ENCODE peak calls at places on chromosomes 1 and 21, in four cellular contexts. One of them, this sample, is unnamed.

GRCh38 chr1:66733348-66734017 is 18.8 kb upstream of the DYNLT5 start:
- DNase-seq in NB4: no peak
- DNase-seq in A549: no peak
- DNase-seq in suprapubic skin: no peak
- DNase-seq in this sample: no peak

GRCh38 chr1:53959664-53960250 is 13.6 kb downstream of the LRRC42 start:
- DNase-seq in NB4: peak
- DNase-seq in A549: peak
- DNase-seq in suprapubic skin: no peak
- DNase-seq in this sample: no peak

GRCh38 chr21:37868896-37869295 is 47.4 kb downstream of the KCNJ6 start:
- DNase-seq in NB4: no peak
- DNase-seq in A549: no peak
- DNase-seq in suprapubic skin: no peak
- DNase-seq in this sample: no peak

GRCh38 chr1:107003972-107004371 is 52.5 kb upstream of the PRMT6 start:
- DNase-seq in NB4: no peak
- DNase-seq in A549: no peak
- DNase-seq in suprapubic skin: no peak
- DNase-seq in this sample: no peak

GRCh38 chr1:47424336-47424982 is 8.4 kb downstream of the FOXE3 start:
- DNase-seq in NB4: peak
- DNase-seq in A549: peak
- DNase-seq in suprapubic skin: no peak
- DNase-seq in this sample: no peak

GRCh38 chr1:207862241-207862787 is 48.6 kb downstream of the CD34 start:
- DNase-seq in NB4: no peak
- DNase-seq in A549: no peak
- DNase-seq in suprapubic skin: no peak
- DNase-seq in this sample: no peak

GRCh38 chr1:50047916-50048694 is 24.4 kb upstream of the AGBL4 start:
- DNase-seq in NB4: no peak
- DNase-seq in A549: no peak
- DNase-seq in suprapubic skin: no peak
- DNase-seq in this sample: no peak

GRCh38 chr1:35449334-35450008 is 107.7 kb downstream of the KIAA0319L start:
- DNase-seq in NB4: no peak
- DNase-seq in A549: no peak
- DNase-seq in suprapubic skin: no peak
- DNase-seq in this sample: no peak

GRCh38 chr1:11272842-11273594 is at the start of gene UBIAD1:
- DNase-seq in NB4: peak
- DNase-seq in A549: peak
- DNase-seq in suprapubic skin: peak
- DNase-seq in this sample: peak

GRCh38 chr1:204417231-204417997 is 5.8 kb upstream of the PPP1R15B start:
- DNase-seq in NB4: peak
- DNase-seq in A549: peak
- DNase-seq in suprapubic skin: no peak
- DNase-seq in this sample: peak

GRCh38 chr1:200131551-200132125 is 104.1 kb downstream of the NR5A2 start:
- DNase-seq in NB4: peak
- DNase-seq in A549: peak
- DNase-seq in suprapubic skin: no peak
- DNase-seq in this sample: no peak

GRCh38 chr1:107529511-107530149 is 388.8 kb downstream of the NTNG1 start:
- DNase-seq in NB4: peak
- DNase-seq in A549: peak
- DNase-seq in suprapubic skin: no peak
- DNase-seq in this sample: no peak

GRCh38 chr1:53693361-53693760 is 45.6 kb downstream of the GLIS1 start:
- DNase-seq in NB4: no peak
- DNase-seq in A549: no peak
- DNase-seq in suprapubic skin: no peak
- DNase-seq in this sample: no peak

GRCh38 chr1:11045428-11046269 is 1.4 kb downstream of the MASP2 start:
- DNase-seq in NB4: no peak
- DNase-seq in A549: no peak
- DNase-seq in suprapubic skin: no peak
- DNase-seq in this sample: no peak

GRCh38 chr1:227891955-227892871 is 55.5 kb downstream of the WNT9A start:
- DNase-seq in NB4: no peak
- DNase-seq in A549: no peak
- DNase-seq in suprapubic skin: peak
- DNase-seq in this sample: no peak

GRCh38 chr1:34695580-34695979 is 59.3 kb upstream of the GJB5 start:
- DNase-seq in NB4: no peak
- DNase-seq in A549: no peak
- DNase-seq in suprapubic skin: no peak
- DNase-seq in this sample: no peak

GRCh38 chr21:40516336-40516735 is 330.6 kb downstream of the DSCAM start:
- DNase-seq in NB4: peak
- DNase-seq in A549: no peak
- DNase-seq in suprapubic skin: no peak
- DNase-seq in this sample: no peak

GRCh38 chr1:187476671-187477070 is 647.9 kb downstream of the PLA2G4A start:
- DNase-seq in NB4: no peak
- DNase-seq in A549: no peak
- DNase-seq in suprapubic skin: no peak
- DNase-seq in this sample: no peak
- TF ChIP-seq CTCF in NB4: no peak
- TF ChIP-seq CTCF in A549: peak
- TF ChIP-seq CTCF in suprapubic skin: no peak
- TF ChIP-seq CTCF in this sample: no peak

GRCh38 chr1:180154003-180154324 is 705 bp upstream of the QSOX1 start:
- DNase-seq in NB4: no peak
- DNase-seq in A549: peak
- DNase-seq in suprapubic skin: no peak
- DNase-seq in this sample: no peak
- TF ChIP-seq POLR2A in NB4: no peak
- TF ChIP-seq POLR2A in A549: no peak
- TF ChIP-seq POLR2A in suprapubic skin: no peak
- TF ChIP-seq POLR2A in this sample: no peak

DNA sequence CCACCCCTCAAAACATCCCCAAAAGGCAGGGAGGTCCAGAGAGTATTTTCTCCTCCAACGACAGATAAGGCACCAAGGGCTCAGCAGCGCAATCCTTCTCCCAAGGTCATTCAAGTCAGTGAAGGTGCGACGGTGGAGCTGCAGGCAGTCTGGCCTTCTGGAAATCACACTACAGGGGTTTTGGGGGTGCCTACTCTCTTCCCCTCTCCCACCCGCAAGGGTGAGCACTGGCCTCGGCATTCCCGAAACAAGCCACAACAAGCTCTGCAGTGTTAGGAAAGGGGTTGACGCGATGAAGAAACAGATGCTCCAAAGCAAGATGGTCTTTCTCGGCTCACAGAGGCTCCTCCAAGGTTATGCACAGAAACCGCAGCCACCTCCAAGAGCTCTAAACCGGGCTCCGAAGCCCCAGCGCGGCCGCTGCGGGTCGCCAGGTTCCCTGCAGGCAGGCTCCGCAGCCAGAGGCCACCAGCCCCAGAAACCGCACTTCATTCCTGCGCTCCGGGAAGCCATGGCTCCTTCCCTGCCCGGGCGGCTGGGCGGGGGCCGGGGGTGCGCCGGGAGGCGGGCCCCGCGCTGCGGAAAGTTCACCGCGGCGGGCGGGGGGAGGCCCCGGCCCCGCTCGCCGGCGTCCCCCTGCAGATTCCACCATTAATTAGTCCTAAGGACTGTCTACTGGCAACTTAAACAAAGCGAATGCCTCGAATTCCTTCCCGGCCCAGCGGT is 1.1 kb downstream of the LUZP1 start:
- DNase-seq in NB4: peak
- DNase-seq in A549: no peak
- DNase-seq in suprapubic skin: peak
- DNase-seq in this sample: peak
- TF ChIP-seq CTCF in NB4: no peak
- TF ChIP-seq CTCF in A549: no peak
- TF ChIP-seq CTCF in suprapubic skin: no peak
- TF ChIP-seq CTCF in this sample: no peak

DNA sequence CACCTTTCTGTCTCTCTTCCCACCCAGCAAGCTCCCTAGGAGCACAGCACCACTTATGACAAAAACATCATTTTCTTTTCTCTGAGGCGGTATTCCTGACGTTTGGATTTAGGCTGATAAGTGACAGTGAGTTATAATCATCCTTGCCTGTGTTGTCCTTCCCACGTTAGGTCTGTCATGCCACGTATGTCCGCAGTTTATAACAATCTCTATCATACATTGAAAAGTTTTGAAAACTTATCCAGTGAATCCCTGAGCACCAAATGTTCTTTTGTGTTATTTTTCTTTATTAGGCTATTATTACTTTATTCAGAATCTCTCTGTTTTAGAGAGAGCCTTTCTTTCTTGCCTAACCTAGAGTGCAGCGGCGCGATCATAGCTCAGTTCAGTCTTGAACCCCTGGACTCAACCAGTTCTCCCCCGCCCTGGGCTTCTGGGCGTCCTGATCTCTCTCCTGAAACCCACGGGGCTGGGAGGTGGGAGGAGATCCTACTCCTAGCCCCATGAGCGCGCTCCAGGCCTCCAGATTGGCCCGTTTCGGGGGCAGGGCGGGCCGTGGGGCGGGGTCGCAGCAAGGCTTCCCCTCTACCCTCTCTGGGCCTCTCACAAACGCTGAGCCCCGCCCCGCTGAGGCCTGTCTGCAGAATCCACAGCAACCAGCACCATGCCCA is at the start of gene GSTM2:
- DNase-seq in NB4: peak
- DNase-seq in A549: no peak
- DNase-seq in suprapubic skin: peak
- DNase-seq in this sample: peak
- TF ChIP-seq POLR2A in NB4: no peak
- TF ChIP-seq POLR2A in A549: no peak
- TF ChIP-seq POLR2A in suprapubic skin: no peak
- TF ChIP-seq POLR2A in this sample: no peak

DNA sequence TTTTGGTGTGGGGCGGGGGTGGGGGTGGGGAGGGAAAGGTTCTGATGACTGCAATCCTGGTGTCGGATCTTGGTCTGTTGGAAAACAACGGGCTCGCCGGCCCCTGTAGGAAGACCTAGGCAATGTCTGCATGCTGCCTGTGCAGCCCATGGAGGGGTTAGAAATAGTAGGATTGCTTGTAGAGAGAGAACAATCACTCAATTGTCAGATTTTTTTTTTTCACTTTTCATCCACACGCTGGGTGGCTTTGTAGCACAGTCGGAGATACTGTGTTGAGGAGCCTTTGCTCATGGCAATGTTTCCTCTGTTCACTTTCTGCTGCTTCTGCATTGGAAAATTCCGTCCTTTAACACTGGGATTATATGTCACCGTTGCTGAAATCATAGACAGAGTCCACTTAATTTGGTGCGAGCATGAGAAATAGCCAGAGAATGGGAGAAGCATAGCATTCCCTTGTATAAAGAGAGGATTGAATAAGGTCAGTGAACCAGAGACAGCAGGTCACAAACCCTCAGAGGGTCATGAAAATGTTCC is 107.5 kb downstream of the MRPS6 start:
- DNase-seq in NB4: no peak
- DNase-seq in A549: no peak
- DNase-seq in suprapubic skin: no peak
- DNase-seq in this sample: no peak
- TF ChIP-seq CTCF in NB4: no peak
- TF ChIP-seq CTCF in A549: no peak
- TF ChIP-seq CTCF in suprapubic skin: no peak
- TF ChIP-seq CTCF in this sample: no peak

GRCh38 chr1:211326528-211327340 is at the start of gene TRAF5:
- DNase-seq in NB4: peak
- DNase-seq in A549: peak
- DNase-seq in suprapubic skin: no peak
- DNase-seq in this sample: peak
- TF ChIP-seq POLR2A in NB4: no peak
- TF ChIP-seq POLR2A in A549: no peak
- TF ChIP-seq POLR2A in suprapubic skin: no peak
- TF ChIP-seq POLR2A in this sample: no peak

This sample was measured in upper lobe of left lung.